ENCODE peak calls at places on chromosomes 4 and X, in six cellular contexts. E, W, X, S, I and V are unnamed samples. For H3K4me1, the result is how much of the 10 kb centered on the place peaks cover.

GRCh38 chrX:12162420-12162819 is 24.1 kb downstream of the FRMPD4 start:
- DNase-seq in E (peak), W (no peak), X (no peak), S (no peak), I (no peak), V (no peak)

GRCh38 chr4:23930750-23931488 is 41.1 kb upstream of the PPARGC1A start:
- DNase-seq in E (peak), W (peak), X (no peak), S (peak), I (no peak), V (peak)

GRCh38 chr4:83889802-83890201 is 353.9 kb downstream of the GPAT3 start:
- DNase-seq in E (peak), W (no peak), X (no peak), S (no peak), I (peak), V (no peak)

GRCh38 chrX:104189862-104190261 is 23.6 kb downstream of the FAM199X start:
- DNase-seq in E (peak), W (no peak), X (no peak), S (no peak), I (no peak), V (no peak)

GRCh38 chr4:38071801-38072567 is 111.8 kb downstream of the PTTG2 start:
- DNase-seq in E (no peak), W (no peak), X (no peak), S (no peak), I (no peak), V (no peak)

GRCh38 chr4:129240816-129241215 is 144.9 kb downstream of the C4orf33 start:
- DNase-seq in E (peak), W (no peak), X (no peak), S (no peak), I (no peak), V (no peak)

GRCh38 chr4:2583517-2583916 is 47.1 kb downstream of the FAM193A start:
- DNase-seq in E (peak), W (no peak), X (no peak), S (no peak), I (no peak), V (no peak)

GRCh38 chr4:106601519-106601918 is 232.9 kb upstream of the GIMD1 start:
- DNase-seq in E (peak), W (no peak), X (no peak), S (no peak), I (no peak), V (no peak)

GRCh38 chr4:121510260-121510942 is 129.6 kb upstream of the QRFPR start:
- DNase-seq in E (no peak), W (no peak), X (no peak), S (no peak), I (no peak), V (no peak)

GRCh38 chrX:40085714-40086113 is 12.0 kb downstream of the BCOR start:
- DNase-seq in E (no peak), W (no peak), X (no peak), S (no peak), I (no peak), V (no peak)

GRCh38 chr4:131001371-131001770 is 1905.4 kb downstream of the C4orf33 start:
- DNase-seq in E (peak), W (no peak), X (no peak), S (no peak), I (no peak), V (no peak)

GRCh38 chrX:42746606-42747005 is 31.4 kb downstream of the PPP1R2C start:
- DNase-seq in E (peak), W (no peak), X (no peak), S (no peak), I (no peak), V (no peak)

GRCh38 chr4:113316879-113317278 is 267.4 kb downstream of the ANK2 start:
- DNase-seq in E (peak), W (no peak), X (no peak), S (no peak), I (no peak), V (no peak)

GRCh38 chr4:173367946-173368345 is 2.8 kb upstream of the SAP30 start:
- DNase-seq in E (peak), W (no peak), X (no peak), S (no peak), I (no peak), V (no peak)

GRCh38 chr4:102789317-102789717 is 28.5 kb upstream of the MANBA start:
- DNase-seq in E (peak), W (no peak), X (no peak), S (no peak), I (no peak), V (no peak)

GRCh38 chr4:164261831-164262230 is 492.1 kb upstream of the SMIM31 start:
- DNase-seq in E (no peak), W (no peak), X (no peak), S (no peak), I (no peak), V (no peak)
- TF ChIP-seq CTCF in E (no peak), W (no peak), X (no peak), S (no peak), I (no peak), V (no peak)

GRCh38 chr4:147791870-147792269 is 60.0 kb downstream of the ARHGAP10 start:
- DNase-seq in E (no peak), W (no peak), X (no peak), S (no peak), I (no peak), V (no peak)

GRCh38 chr4:147791341-147791740 is 59.5 kb downstream of the ARHGAP10 start:
- DNase-seq in E (no peak), W (no peak), X (no peak), S (no peak), I (no peak), V (no peak)

GRCh38 chr4:147788791-147789190 is 56.9 kb downstream of the ARHGAP10 start:
- DNase-seq in E (no peak), W (no peak), X (no peak), S (no peak), I (no peak), V (no peak)

GRCh38 chr4:147790412-147790811 is 58.5 kb downstream of the ARHGAP10 start:
- DNase-seq in E (no peak), W (no peak), X (no peak), S (no peak), I (no peak), V (no peak)

GRCh38 chr4:147789596-147789995 is 57.7 kb downstream of the ARHGAP10 start:
- DNase-seq in E (no peak), W (no peak), X (no peak), S (no peak), I (no peak), V (no peak)
- H3K4me1 ChIP-seq in E (under half), W (half or more), X (under half), S (under half), I (under half), V (under half)

GRCh38 chr4:15963001-15963451 is at the start of gene FGFBP2:
- DNase-seq in E (peak), W (peak), X (peak), S (no peak), I (peak), V (peak)
- TF ChIP-seq CTCF in E (peak), W (peak), X (peak), S (peak), I (peak), V (peak)

GRCh38 chr4:74653331-74654229 is 140.7 kb downstream of the BTC start:
- DNase-seq in E (no peak), W (no peak), X (no peak), S (no peak), I (no peak), V (no peak)
- H3K4me1 ChIP-seq in E (under half), W (under half), X (under half), S (under half), I (half or more), V (under half)

GRCh38 chr4:4271912-4272311 is 18.0 kb downstream of the LYAR start:
- DNase-seq in E (no peak), W (no peak), X (no peak), S (no peak), I (no peak), V (no peak)
- TF ChIP-seq CTCF in E (no peak), W (no peak), X (no peak), S (no peak), I (peak), V (no peak)

GRCh38 chr4:15756361-15756861 is 21.7 kb upstream of the CD38 start:
- DNase-seq in E (peak), W (no peak), X (peak), S (no peak), I (peak), V (peak)
- H3K4me1 ChIP-seq in E (under half), W (under half), X (under half), S (under half), I (under half), V (under half)

GRCh38 chrX:118631586-118631985 is 95.8 kb upstream of the IL13RA1 start:
- DNase-seq in E (no peak), W (no peak), X (no peak), S (no peak), I (no peak), V (no peak)

GRCh38 chrX:118632862-118633261 is 94.5 kb upstream of the IL13RA1 start:
- DNase-seq in E (no peak), W (no peak), X (no peak), S (no peak), I (no peak), V (no peak)

GRCh38 chrX:118630843-118631242 is 96.6 kb upstream of the IL13RA1 start:
- DNase-seq in E (no peak), W (no peak), X (no peak), S (no peak), I (no peak), V (no peak)

GRCh38 chrX:118626346-118626745 is 101.1 kb upstream of the IL13RA1 start:
- DNase-seq in E (no peak), W (no peak), X (no peak), S (no peak), I (no peak), V (no peak)

DNA sequence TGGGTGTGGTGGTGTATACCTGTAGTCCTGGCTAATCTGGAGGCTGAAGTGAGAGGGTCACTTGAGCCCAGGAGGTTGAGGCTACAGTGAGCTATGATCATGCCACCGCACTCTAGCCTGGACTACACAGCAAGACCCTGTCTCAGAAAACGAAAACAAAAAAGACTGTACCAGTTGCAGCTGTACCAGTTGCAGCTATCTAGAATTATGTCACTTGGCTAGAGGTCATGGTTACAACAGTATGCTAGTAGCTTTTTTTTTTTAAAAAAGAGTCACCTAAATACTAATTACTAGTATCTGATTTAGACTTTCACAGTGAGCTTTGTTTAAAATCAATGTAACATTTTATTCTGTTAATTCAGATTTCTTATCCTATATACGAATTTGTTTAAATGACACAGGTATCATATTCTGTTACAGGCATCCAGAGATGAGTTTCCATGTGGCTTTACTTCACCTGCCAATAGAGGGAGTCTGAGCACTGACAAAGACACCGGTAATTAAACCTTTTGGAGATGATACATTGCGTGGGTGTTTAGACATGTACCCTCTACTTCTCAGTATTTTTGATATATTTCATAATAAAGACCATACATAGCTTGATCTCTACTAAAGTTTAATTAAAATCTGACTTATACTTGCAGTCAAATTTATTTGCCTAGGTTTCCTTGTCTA is 100.2 kb upstream of the IL13RA1 start:
- DNase-seq in E (peak), W (no peak), X (no peak), S (no peak), I (no peak), V (no peak)
- TF ChIP-seq CTCF in E (peak), W (peak), X (no peak), S (no peak), I (peak), V (no peak)

GRCh38 chrX:115582035-115582870 is 21.3 kb downstream of the PLS3 start:
- DNase-seq in E (peak), W (no peak), X (no peak), S (no peak), I (no peak), V (no peak)
- H3K4me1 ChIP-seq in E (under half), W (under half), X (under half), S (under half), I (under half), V (under half)

DNA sequence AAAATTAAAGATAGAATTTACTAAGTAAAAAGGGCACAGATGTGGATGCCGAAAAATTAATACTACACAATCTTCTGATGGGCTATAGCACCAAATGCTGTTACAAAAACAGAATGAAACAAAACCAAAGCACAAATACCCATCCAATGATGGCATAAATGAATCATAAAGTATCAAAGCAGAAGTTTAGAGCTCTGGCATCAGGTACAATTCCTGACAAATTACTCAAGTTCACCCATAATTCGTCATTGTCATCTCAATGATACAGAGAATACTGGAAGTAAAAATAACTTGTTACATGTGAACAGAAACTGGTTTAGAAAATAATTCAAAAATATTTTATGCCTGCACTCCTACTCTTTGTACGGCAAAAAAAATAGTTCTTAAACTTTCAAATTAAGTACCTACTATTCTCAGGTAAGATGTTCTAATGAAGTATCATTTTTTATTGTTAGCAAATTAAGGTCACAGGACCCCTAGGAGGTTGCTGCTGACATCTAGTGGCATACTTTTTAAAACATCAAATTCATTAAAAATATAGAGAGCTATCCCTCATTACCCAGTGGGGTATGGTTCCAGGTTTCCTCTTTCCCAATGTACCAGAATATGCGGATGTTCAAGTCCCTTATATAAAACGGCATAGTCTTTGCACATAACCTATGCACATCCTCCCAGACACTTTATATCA is 126.1 kb downstream of the INPP4B start:
- DNase-seq in E (peak), W (no peak), X (no peak), S (no peak), I (peak), V (no peak)
- TF ChIP-seq CTCF in E (peak), W (peak), X (peak), S (peak), I (peak), V (peak)

GRCh38 chr4:6275351-6275750 is 5.7 kb downstream of the WFS1 start:
- DNase-seq in E (no peak), W (no peak), X (no peak), S (no peak), I (no peak), V (no peak)
- H3K4me1 ChIP-seq in E (under half), W (under half), X (under half), S (half or more), I (under half), V (half or more)